ENCODE peak calls at places on chromosomes 7 and 10, in ten cellular contexts. S, N, W, R, L, M, Q, O, T and A are unnamed samples.

GRCh38 chr7:151053091-151053490 is 4.6 kb downstream of the CDK5 start:
- DNase-seq in S (no peak), N (no peak), W (no peak), R (no peak), L (no peak), M (no peak), Q (no peak), O (no peak), T (no peak), A (no peak)

GRCh38 chr7:77352688-77353406 is 63.3 kb downstream of the GSAP start:
- DNase-seq in S (no peak), N (no peak), W (no peak), R (no peak), L (no peak), M (no peak), Q (no peak), O (no peak), T (no peak), A (no peak)

GRCh38 chr10:132626019-132626760 is 88.6 kb downstream of the INPP5A start:
- DNase-seq in S (peak), N (no peak), W (peak), R (no peak), L (peak), M (no peak), Q (no peak), O (no peak), T (no peak), A (no peak)

GRCh38 chr7:150909192-150909591 is 56.9 kb downstream of the AOC1 start:
- DNase-seq in S (no peak), N (no peak), W (peak), R (no peak), L (no peak), M (no peak), Q (no peak), O (no peak), T (no peak), A (no peak)

GRCh38 chr7:39527296-39527695 is 38.9 kb upstream of the YAE1 start:
- DNase-seq in S (no peak), N (no peak), W (no peak), R (no peak), L (no peak), M (no peak), Q (no peak), O (peak), T (no peak), A (no peak)

GRCh38 chr7:77831481-77831880 is 32.9 kb downstream of the PHTF2 start:
- DNase-seq in S (no peak), N (no peak), W (no peak), R (no peak), L (no peak), M (no peak), Q (no peak), O (no peak), T (peak), A (no peak)

GRCh38 chr7:13551503-13551902 is 438.0 kb downstream of the ETV1 start:
- DNase-seq in S (no peak), N (no peak), W (no peak), R (no peak), L (no peak), M (peak), Q (no peak), O (peak), T (peak), A (no peak)

GRCh38 chr10:33279276-33279675 is 55.2 kb downstream of the NRP1 start:
- DNase-seq in S (no peak), N (no peak), W (no peak), R (peak), L (no peak), M (no peak), Q (no peak), O (peak), T (no peak), A (no peak)

GRCh38 chr10:61752111-61753011 is 89.6 kb downstream of the CABCOCO1 start:
- DNase-seq in S (no peak), N (peak), W (no peak), R (no peak), L (no peak), M (peak), Q (peak), O (peak), T (peak), A (peak)

GRCh38 chr7:73442903-73443542 is 9.4 kb downstream of the FZD9 start:
- DNase-seq in S (no peak), N (no peak), W (peak), R (no peak), L (no peak), M (no peak), Q (no peak), O (no peak), T (no peak), A (no peak)

GRCh38 chr10:48219194-48219593 is 55.3 kb downstream of the FRMPD2 start:
- DNase-seq in S (no peak), N (no peak), W (peak), R (no peak), L (no peak), M (no peak), Q (no peak), O (no peak), T (no peak), A (no peak)

GRCh38 chr10:86946215-86947170 is 10.9 kb downstream of the MMRN2 start:
- DNase-seq in S (peak), N (no peak), W (peak), R (no peak), L (no peak), M (no peak), Q (no peak), O (no peak), T (no peak), A (no peak)

GRCh38 chr10:77264107-77264506 is 373.5 kb downstream of the KCNMA1 start:
- DNase-seq in S (no peak), N (peak), W (no peak), R (no peak), L (no peak), M (no peak), Q (no peak), O (no peak), T (peak), A (no peak)

GRCh38 chr10:116741391-116742351 is 695 bp downstream of the HSPA12A start:
- DNase-seq in S (peak), N (no peak), W (no peak), R (no peak), L (no peak), M (no peak), Q (peak), O (no peak), T (no peak), A (peak)

GRCh38 chr10:86017841-86018734 is 348.5 kb downstream of the GRID1 start:
- DNase-seq in S (peak), N (no peak), W (no peak), R (no peak), L (no peak), M (no peak), Q (no peak), O (no peak), T (no peak), A (no peak)

GRCh38 chr10:4771554-4772201 is 54.3 kb upstream of the AKR1E2 start:
- DNase-seq in S (no peak), N (peak), W (no peak), R (no peak), L (no peak), M (peak), Q (no peak), O (peak), T (peak), A (peak)

GRCh38 chr10:105950410-105950809 is 1214.1 kb downstream of the SORCS1 start:
- DNase-seq in S (peak), N (peak), W (no peak), R (peak), L (peak), M (peak), Q (peak), O (peak), T (peak), A (peak)

GRCh38 chr7:23751852-23752251 is 41.8 kb downstream of the STK31 start:
- DNase-seq in S (no peak), N (no peak), W (no peak), R (no peak), L (no peak), M (no peak), Q (no peak), O (no peak), T (no peak), A (no peak)

GRCh38 chr10:78972160-78972946 is 96.4 kb upstream of the ZMIZ1 start:
- DNase-seq in S (peak), N (peak), W (peak), R (peak), L (peak), M (peak), Q (peak), O (peak), T (no peak), A (peak)

GRCh38 chr10:103911021-103911459 is 6.9 kb downstream of the STN1 start:
- DNase-seq in S (no peak), N (no peak), W (no peak), R (no peak), L (no peak), M (no peak), Q (no peak), O (no peak), T (no peak), A (no peak)

GRCh38 chr7:131327049-131327625 is 539 bp upstream of the MKLN1 start:
- DNase-seq in S (no peak), N (peak), W (peak), R (peak), L (no peak), M (peak), Q (peak), O (peak), T (peak), A (peak)

GRCh38 chr7:32518534-32519140 is 23.3 kb downstream of the AVL9 start:
- DNase-seq in S (no peak), N (peak), W (no peak), R (no peak), L (no peak), M (peak), Q (no peak), O (peak), T (no peak), A (peak)

GRCh38 chr7:131149429-131149774 is 178.3 kb upstream of the MKLN1 start:
- DNase-seq in S (no peak), N (no peak), W (no peak), R (no peak), L (no peak), M (no peak), Q (no peak), O (no peak), T (no peak), A (no peak)

GRCh38 chr10:21527634-21528451 is 2.4 kb upstream of the SKIDA1 start:
- DNase-seq in S (no peak), N (peak), W (no peak), R (no peak), L (no peak), M (peak), Q (no peak), O (peak), T (peak), A (peak)

GRCh38 chr10:6070647-6071046 is 8.5 kb upstream of the IL2RA start:
- DNase-seq in S (no peak), N (no peak), W (peak), R (no peak), L (no peak), M (no peak), Q (no peak), O (no peak), T (no peak), A (no peak)

GRCh38 chr10:132640326-132641125 is 102.9 kb downstream of the INPP5A start:
- DNase-seq in S (no peak), N (no peak), W (peak), R (no peak), L (peak), M (no peak), Q (no peak), O (no peak), T (no peak), A (no peak)

GRCh38 chr7:136033413-136034031 is 56.4 kb upstream of the MTPN start:
- DNase-seq in S (no peak), N (no peak), W (no peak), R (no peak), L (no peak), M (no peak), Q (peak), O (no peak), T (no peak), A (peak)

GRCh38 chr10:5563237-5563961 is 38.6 kb downstream of the CALML3 start:
- DNase-seq in S (peak), N (no peak), W (peak), R (no peak), L (peak), M (no peak), Q (no peak), O (no peak), T (no peak), A (peak)

GRCh38 chr7:127578036-127578684 is 7.2 kb downstream of the GCC1 start:
- DNase-seq in S (peak), N (no peak), W (no peak), R (no peak), L (no peak), M (peak), Q (no peak), O (peak), T (peak), A (peak)

GRCh38 chr7:21942955-21943354 is 2.7 kb downstream of the CDCA7L start:
- DNase-seq in S (no peak), N (peak), W (no peak), R (no peak), L (no peak), M (no peak), Q (no peak), O (no peak), T (no peak), A (peak)

GRCh38 chr10:42984035-42984610 is 92.7 kb upstream of the RET start:
- DNase-seq in S (no peak), N (no peak), W (no peak), R (no peak), L (no peak), M (no peak), Q (no peak), O (no peak), T (no peak), A (no peak)

GRCh38 chr7:149007615-149008014 is 20.7 kb downstream of the PDIA4 start:
- DNase-seq in S (peak), N (no peak), W (no peak), R (no peak), L (no peak), M (no peak), Q (no peak), O (no peak), T (no peak), A (no peak)

GRCh38 chr10:62831346-62831745 is 15.2 kb upstream of the EGR2 start:
- DNase-seq in S (no peak), N (peak), W (no peak), R (no peak), L (no peak), M (peak), Q (no peak), O (peak), T (no peak), A (no peak)

GRCh38 chr7:1366801-1367405 is 92.4 kb downstream of the MICALL2 start:
- DNase-seq in S (peak), N (no peak), W (no peak), R (no peak), L (no peak), M (no peak), Q (no peak), O (no peak), T (no peak), A (no peak)

GRCh38 chr7:100171840-100172239 is 3.4 kb upstream of the GAL3ST4 start:
- DNase-seq in S (no peak), N (no peak), W (peak), R (no peak), L (no peak), M (no peak), Q (no peak), O (no peak), T (no peak), A (no peak)

GRCh38 chr7:55887786-55888185 is 530 bp downstream of the ZNF713 start:
- DNase-seq in S (no peak), N (no peak), W (no peak), R (no peak), L (no peak), M (peak), Q (no peak), O (no peak), T (peak), A (peak)

GRCh38 chr7:577971-578370 is 58.3 kb upstream of the PDGFA start:
- DNase-seq in S (no peak), N (no peak), W (no peak), R (no peak), L (no peak), M (no peak), Q (no peak), O (no peak), T (no peak), A (no peak)

GRCh38 chr7:105638942-105639495 is 57.7 kb upstream of the EFCAB10 start:
- DNase-seq in S (no peak), N (no peak), W (no peak), R (no peak), L (no peak), M (peak), Q (peak), O (no peak), T (peak), A (peak)

GRCh38 chr7:15104411-15105092 is 202.0 kb upstream of the DGKB start:
- DNase-seq in S (no peak), N (no peak), W (no peak), R (no peak), L (no peak), M (no peak), Q (no peak), O (no peak), T (no peak), A (peak)

GRCh38 chr10:5544216-5544805 is 19.6 kb downstream of the CALML3 start:
- DNase-seq in S (no peak), N (peak), W (peak), R (no peak), L (no peak), M (no peak), Q (no peak), O (no peak), T (peak), A (no peak)